ENCODE peak calls at places on chromosomes 5 and 9, in seven cellular contexts. One of them, this sample, is unnamed. For H3K9me3, the result is how much of the 10 kb centered on the place peaks cover.

GRCh38 chr9:6667633-6668280 is 22.2 kb upstream of the GLDC start:
- DNase-seq in heart right ventricle: no peak
- DNase-seq in right atrium auricular region: no peak
- DNase-seq in ovary: no peak
- DNase-seq in body of pancreas: no peak
- DNase-seq in astrocyte: peak
- DNase-seq in uterus: no peak
- DNase-seq in this sample: no peak

GRCh38 chr9:83186354-83186753 is 123.4 kb upstream of the RASEF start:
- DNase-seq in body of pancreas: no peak
- DNase-seq in heart right ventricle: no peak
- DNase-seq in uterus: no peak
- DNase-seq in right atrium auricular region: no peak
- DNase-seq in astrocyte: no peak
- DNase-seq in ovary: no peak
- DNase-seq in this sample: no peak

GRCh38 chr5:54171645-54172384 is 138.6 kb downstream of the ARL15 start:
- DNase-seq in uterus: no peak
- DNase-seq in body of pancreas: peak
- DNase-seq in right atrium auricular region: no peak
- DNase-seq in astrocyte: peak
- DNase-seq in heart right ventricle: no peak
- DNase-seq in ovary: no peak
- DNase-seq in this sample: no peak

GRCh38 chr9:1198085-1198484 is 147.9 kb downstream of the DMRT2 start:
- DNase-seq in right atrium auricular region: no peak
- DNase-seq in astrocyte: no peak
- DNase-seq in ovary: no peak
- DNase-seq in uterus: no peak
- DNase-seq in heart right ventricle: no peak
- DNase-seq in body of pancreas: no peak
- DNase-seq in this sample: peak

GRCh38 chr9:35236692-35237091 is 74.9 kb downstream of the UNC13B start:
- DNase-seq in right atrium auricular region: no peak
- DNase-seq in heart right ventricle: no peak
- DNase-seq in astrocyte: no peak
- DNase-seq in ovary: no peak
- DNase-seq in body of pancreas: no peak
- DNase-seq in uterus: no peak
- DNase-seq in this sample: no peak

GRCh38 chr9:4740623-4741364 is at the start of gene AK3:
- DNase-seq in ovary: peak
- DNase-seq in uterus: peak
- DNase-seq in astrocyte: peak
- DNase-seq in heart right ventricle: peak
- DNase-seq in right atrium auricular region: peak
- DNase-seq in body of pancreas: peak
- DNase-seq in this sample: peak

GRCh38 chr5:145130996-145131395 is 704.1 kb downstream of the PRELID2 start:
- DNase-seq in heart right ventricle: no peak
- DNase-seq in uterus: no peak
- DNase-seq in right atrium auricular region: no peak
- DNase-seq in body of pancreas: no peak
- DNase-seq in astrocyte: no peak
- DNase-seq in ovary: no peak
- DNase-seq in this sample: no peak

GRCh38 chr9:127763918-127764384 is 14.5 kb downstream of the SH2D3C start:
- DNase-seq in ovary: no peak
- DNase-seq in uterus: peak
- DNase-seq in body of pancreas: peak
- DNase-seq in heart right ventricle: peak
- DNase-seq in astrocyte: no peak
- DNase-seq in right atrium auricular region: no peak
- DNase-seq in this sample: no peak

GRCh38 chr9:88312070-88312469 is 76.2 kb upstream of the SPIN1 start:
- DNase-seq in body of pancreas: no peak
- DNase-seq in ovary: no peak
- DNase-seq in right atrium auricular region: no peak
- DNase-seq in heart right ventricle: no peak
- DNase-seq in astrocyte: no peak
- DNase-seq in uterus: no peak
- DNase-seq in this sample: no peak

GRCh38 chr5:66039701-66040100 is 104.4 kb upstream of the SREK1 start:
- DNase-seq in astrocyte: no peak
- DNase-seq in heart right ventricle: no peak
- DNase-seq in ovary: no peak
- DNase-seq in body of pancreas: no peak
- DNase-seq in right atrium auricular region: no peak
- DNase-seq in uterus: no peak
- DNase-seq in this sample: no peak

GRCh38 chr9:111897831-111898144 is 1.2 kb downstream of the UGCG start:
- DNase-seq in astrocyte: no peak
- DNase-seq in body of pancreas: no peak
- DNase-seq in heart right ventricle: no peak
- DNase-seq in uterus: no peak
- DNase-seq in right atrium auricular region: no peak
- DNase-seq in ovary: no peak
- DNase-seq in this sample: no peak

GRCh38 chr5:141383345-141383744 is 803 bp downstream of the PCDHGA7 start:
- DNase-seq in heart right ventricle: no peak
- DNase-seq in body of pancreas: no peak
- DNase-seq in ovary: no peak
- DNase-seq in astrocyte: no peak
- DNase-seq in uterus: no peak
- DNase-seq in right atrium auricular region: no peak
- DNase-seq in this sample: no peak

GRCh38 chr5:141382469-141383294 is at the start of gene PCDHGA7:
- DNase-seq in uterus: no peak
- DNase-seq in astrocyte: peak
- DNase-seq in right atrium auricular region: no peak
- DNase-seq in ovary: no peak
- DNase-seq in heart right ventricle: no peak
- DNase-seq in body of pancreas: no peak
- DNase-seq in this sample: no peak

GRCh38 chr5:141388661-141389060 is 1.2 kb downstream of the PCDHGB4 start:
- DNase-seq in ovary: no peak
- DNase-seq in heart right ventricle: no peak
- DNase-seq in body of pancreas: no peak
- DNase-seq in uterus: no peak
- DNase-seq in right atrium auricular region: no peak
- DNase-seq in astrocyte: no peak
- DNase-seq in this sample: no peak

GRCh38 chr5:141389153-141390042 is 1.9 kb downstream of the PCDHGB4 start:
- DNase-seq in heart right ventricle: no peak
- DNase-seq in right atrium auricular region: no peak
- DNase-seq in astrocyte: no peak
- DNase-seq in uterus: no peak
- DNase-seq in body of pancreas: no peak
- DNase-seq in ovary: no peak
- DNase-seq in this sample: no peak

DNA sequence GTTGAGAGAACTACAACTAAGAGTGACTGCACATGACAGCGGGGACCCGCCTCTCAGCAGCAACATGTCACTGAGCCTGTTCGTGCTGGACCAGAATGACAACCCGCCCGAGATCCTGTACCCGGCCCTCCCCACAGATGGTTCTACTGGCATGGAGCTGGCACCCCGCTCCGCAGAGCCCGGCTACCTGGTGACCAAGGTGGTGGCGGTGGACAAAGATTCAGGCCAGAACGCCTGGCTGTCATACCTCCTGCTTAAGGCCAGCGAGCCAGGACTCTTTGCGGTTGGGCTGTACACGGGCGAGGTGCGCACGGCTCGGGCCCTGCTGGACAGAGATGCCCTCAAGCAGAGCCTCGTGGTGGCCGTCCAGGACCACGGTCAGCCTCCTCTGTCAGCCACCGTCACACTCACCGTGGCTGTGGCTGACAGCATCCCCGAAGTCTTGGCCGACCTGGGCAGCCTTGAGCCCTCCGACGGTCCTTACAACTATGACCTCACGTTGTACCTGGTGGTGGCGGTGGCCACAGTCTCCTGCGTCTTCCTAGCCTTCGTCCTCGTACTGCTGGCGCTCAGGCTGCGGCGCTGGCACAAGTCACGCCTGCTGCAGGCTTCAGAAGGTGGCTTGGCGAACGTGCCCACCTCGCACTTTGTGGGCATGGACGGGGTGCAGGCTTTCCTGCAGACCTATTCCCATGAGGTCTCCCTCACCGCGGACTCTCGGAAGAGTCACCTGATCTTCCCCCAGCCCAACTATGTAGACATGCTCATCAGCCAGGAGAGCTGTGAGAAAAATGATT is 2.1 kb downstream of the PCDHGA7 start:
- DNase-seq in body of pancreas: no peak
- DNase-seq in ovary: no peak
- DNase-seq in astrocyte: no peak
- DNase-seq in heart right ventricle: no peak
- DNase-seq in right atrium auricular region: no peak
- DNase-seq in uterus: no peak
- DNase-seq in this sample: no peak
- H3K9me3 ChIP-seq in body of pancreas: half or more
- H3K9me3 ChIP-seq in ovary: under half
- H3K9me3 ChIP-seq in astrocyte: under half
- H3K9me3 ChIP-seq in heart right ventricle: half or more
- H3K9me3 ChIP-seq in right atrium auricular region: half or more
- H3K9me3 ChIP-seq in uterus: under half
- H3K9me3 ChIP-seq in this sample: half or more

GRCh38 chr5:179115845-179116524 is 55.8 kb downstream of the ZNF354C start:
- DNase-seq in ovary: no peak
- DNase-seq in body of pancreas: no peak
- DNase-seq in right atrium auricular region: peak
- DNase-seq in heart right ventricle: no peak
- DNase-seq in uterus: no peak
- DNase-seq in astrocyte: no peak
- DNase-seq in this sample: peak
- H3K9me3 ChIP-seq in ovary: under half
- H3K9me3 ChIP-seq in body of pancreas: under half
- H3K9me3 ChIP-seq in right atrium auricular region: half or more
- H3K9me3 ChIP-seq in heart right ventricle: half or more
- H3K9me3 ChIP-seq in uterus: under half
- H3K9me3 ChIP-seq in astrocyte: under half
- H3K9me3 ChIP-seq in this sample: half or more

DNA sequence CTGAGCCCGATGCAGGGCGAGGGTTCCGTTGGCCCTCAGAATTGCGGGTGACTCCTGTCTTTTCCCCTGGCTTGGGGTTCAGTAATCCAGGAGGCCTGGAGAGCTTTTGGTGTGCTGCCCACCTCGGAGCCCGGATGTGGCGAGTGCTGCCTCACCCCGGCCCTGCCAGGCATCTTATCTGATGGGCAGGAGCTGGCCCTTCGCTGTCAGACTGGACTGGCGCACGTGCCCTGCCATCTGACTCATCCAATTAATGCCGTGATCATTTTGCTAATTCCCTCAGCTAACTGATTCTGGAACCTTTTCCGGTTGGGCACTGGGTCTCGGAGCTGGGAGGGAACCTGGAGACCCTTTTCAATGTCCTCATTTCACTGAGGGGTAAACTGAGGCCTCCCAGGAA is 34.6 kb downstream of the RXRA start:
- DNase-seq in right atrium auricular region: no peak
- DNase-seq in astrocyte: peak
- DNase-seq in uterus: no peak
- DNase-seq in ovary: no peak
- DNase-seq in heart right ventricle: peak
- DNase-seq in body of pancreas: peak
- DNase-seq in this sample: no peak
- H3K9me3 ChIP-seq in right atrium auricular region: under half
- H3K9me3 ChIP-seq in astrocyte: under half
- H3K9me3 ChIP-seq in uterus: under half
- H3K9me3 ChIP-seq in ovary: under half
- H3K9me3 ChIP-seq in heart right ventricle: under half
- H3K9me3 ChIP-seq in body of pancreas: under half
- H3K9me3 ChIP-seq in this sample: under half

GRCh38 chr5:12419075-12419474 is 514.8 kb upstream of the CTNND2 start:
- DNase-seq in astrocyte: no peak
- DNase-seq in right atrium auricular region: no peak
- DNase-seq in body of pancreas: no peak
- DNase-seq in uterus: no peak
- DNase-seq in ovary: no peak
- DNase-seq in heart right ventricle: no peak
- DNase-seq in this sample: no peak
- H3K9me3 ChIP-seq in astrocyte: under half
- H3K9me3 ChIP-seq in right atrium auricular region: under half
- H3K9me3 ChIP-seq in body of pancreas: under half
- H3K9me3 ChIP-seq in uterus: under half
- H3K9me3 ChIP-seq in ovary: under half
- H3K9me3 ChIP-seq in heart right ventricle: under half
- H3K9me3 ChIP-seq in this sample: under half